ENCODE peak calls at places on chromosome 7, in nine cellular contexts. One of them, this sample, is unnamed. For H3K36me3, the result is how much of the 10 kb centered on the place peaks cover.

GRCh38 chr7:54811016-54811924 is 52.3 kb upstream of the SEC61G start:
- DNase-seq in GM23338: no peak
- DNase-seq in heart right ventricle: no peak
- DNase-seq in GM06990: no peak
- DNase-seq in transverse colon: no peak
- DNase-seq in OCI-LY7: no peak
- DNase-seq in CD8-positive, alpha-beta T cell: no peak
- DNase-seq in brain microvascular endothelial cell: peak
- DNase-seq in BE2C: no peak
- DNase-seq in this sample: no peak

GRCh38 chr7:128069367-128070364 is 38.4 kb upstream of the LRRC4 start:
- DNase-seq in OCI-LY7: no peak
- DNase-seq in heart right ventricle: no peak
- DNase-seq in GM06990: no peak
- DNase-seq in brain microvascular endothelial cell: no peak
- DNase-seq in CD8-positive, alpha-beta T cell: no peak
- DNase-seq in transverse colon: no peak
- DNase-seq in GM23338: no peak
- DNase-seq in BE2C: no peak
- DNase-seq in this sample: no peak

GRCh38 chr7:155815332-155816191 is 3.3 kb upstream of the SHH start:
- DNase-seq in CD8-positive, alpha-beta T cell: peak
- DNase-seq in GM23338: peak
- DNase-seq in transverse colon: peak
- DNase-seq in BE2C: peak
- DNase-seq in GM06990: peak
- DNase-seq in brain microvascular endothelial cell: peak
- DNase-seq in OCI-LY7: peak
- DNase-seq in heart right ventricle: peak
- DNase-seq in this sample: no peak

GRCh38 chr7:36086571-36086970 is 66.5 kb upstream of the EEPD1 start:
- DNase-seq in OCI-LY7: no peak
- DNase-seq in brain microvascular endothelial cell: no peak
- DNase-seq in BE2C: no peak
- DNase-seq in GM23338: no peak
- DNase-seq in transverse colon: no peak
- DNase-seq in CD8-positive, alpha-beta T cell: no peak
- DNase-seq in heart right ventricle: no peak
- DNase-seq in GM06990: no peak
- DNase-seq in this sample: no peak

GRCh38 chr7:54109501-54109900 is 432.7 kb upstream of the VSTM2A start:
- DNase-seq in GM23338: no peak
- DNase-seq in CD8-positive, alpha-beta T cell: no peak
- DNase-seq in transverse colon: no peak
- DNase-seq in OCI-LY7: no peak
- DNase-seq in BE2C: no peak
- DNase-seq in heart right ventricle: no peak
- DNase-seq in GM06990: no peak
- DNase-seq in brain microvascular endothelial cell: no peak
- DNase-seq in this sample: no peak

GRCh38 chr7:697259-697615 is 29.3 kb upstream of the DNAAF5 start:
- DNase-seq in GM06990: no peak
- DNase-seq in CD8-positive, alpha-beta T cell: no peak
- DNase-seq in BE2C: no peak
- DNase-seq in OCI-LY7: no peak
- DNase-seq in transverse colon: no peak
- DNase-seq in brain microvascular endothelial cell: no peak
- DNase-seq in GM23338: no peak
- DNase-seq in heart right ventricle: no peak
- DNase-seq in this sample: no peak

GRCh38 chr7:33597181-33597580 is 308.2 kb upstream of the BMPER start:
- DNase-seq in OCI-LY7: no peak
- DNase-seq in transverse colon: no peak
- DNase-seq in brain microvascular endothelial cell: no peak
- DNase-seq in GM06990: no peak
- DNase-seq in CD8-positive, alpha-beta T cell: no peak
- DNase-seq in heart right ventricle: no peak
- DNase-seq in GM23338: no peak
- DNase-seq in BE2C: no peak
- DNase-seq in this sample: no peak

GRCh38 chr7:142593106-142593505 is 156.2 kb upstream of the PRSS1 start:
- DNase-seq in OCI-LY7: no peak
- DNase-seq in GM23338: no peak
- DNase-seq in CD8-positive, alpha-beta T cell: no peak
- DNase-seq in heart right ventricle: no peak
- DNase-seq in BE2C: no peak
- DNase-seq in transverse colon: no peak
- DNase-seq in GM06990: no peak
- DNase-seq in brain microvascular endothelial cell: no peak
- DNase-seq in this sample: no peak

GRCh38 chr7:155450828-155451521 is 7.0 kb upstream of the EN2 start:
- DNase-seq in heart right ventricle: no peak
- DNase-seq in GM06990: no peak
- DNase-seq in CD8-positive, alpha-beta T cell: no peak
- DNase-seq in BE2C: no peak
- DNase-seq in transverse colon: no peak
- DNase-seq in OCI-LY7: no peak
- DNase-seq in brain microvascular endothelial cell: no peak
- DNase-seq in GM23338: peak
- DNase-seq in this sample: no peak

GRCh38 chr7:70178206-70178605 is 579.9 kb downstream of the AUTS2 start:
- DNase-seq in heart right ventricle: no peak
- DNase-seq in GM06990: no peak
- DNase-seq in brain microvascular endothelial cell: no peak
- DNase-seq in BE2C: no peak
- DNase-seq in transverse colon: no peak
- DNase-seq in GM23338: no peak
- DNase-seq in CD8-positive, alpha-beta T cell: no peak
- DNase-seq in OCI-LY7: no peak
- DNase-seq in this sample: no peak

GRCh38 chr7:51224811-51225581 is 91.6 kb downstream of the COBL start:
- DNase-seq in transverse colon: peak
- DNase-seq in CD8-positive, alpha-beta T cell: no peak
- DNase-seq in GM23338: peak
- DNase-seq in OCI-LY7: no peak
- DNase-seq in heart right ventricle: no peak
- DNase-seq in GM06990: no peak
- DNase-seq in BE2C: no peak
- DNase-seq in brain microvascular endothelial cell: no peak
- DNase-seq in this sample: no peak

GRCh38 chr7:98133621-98134266 is 27.1 kb downstream of the LMTK2 start:
- DNase-seq in BE2C: no peak
- DNase-seq in brain microvascular endothelial cell: no peak
- DNase-seq in OCI-LY7: peak
- DNase-seq in heart right ventricle: no peak
- DNase-seq in GM23338: no peak
- DNase-seq in GM06990: no peak
- DNase-seq in CD8-positive, alpha-beta T cell: no peak
- DNase-seq in transverse colon: no peak
- DNase-seq in this sample: no peak

GRCh38 chr7:142832452-142832851 is 22.4 kb upstream of the EPHB6 start:
- DNase-seq in GM06990: no peak
- DNase-seq in transverse colon: no peak
- DNase-seq in GM23338: no peak
- DNase-seq in brain microvascular endothelial cell: no peak
- DNase-seq in heart right ventricle: no peak
- DNase-seq in OCI-LY7: no peak
- DNase-seq in CD8-positive, alpha-beta T cell: no peak
- DNase-seq in BE2C: no peak
- DNase-seq in this sample: no peak

GRCh38 chr7:151550601-151551286 is 31.0 kb upstream of the RHEB start:
- DNase-seq in GM06990: no peak
- DNase-seq in heart right ventricle: no peak
- DNase-seq in GM23338: no peak
- DNase-seq in transverse colon: no peak
- DNase-seq in OCI-LY7: no peak
- DNase-seq in CD8-positive, alpha-beta T cell: no peak
- DNase-seq in brain microvascular endothelial cell: peak
- DNase-seq in BE2C: no peak
- DNase-seq in this sample: no peak

GRCh38 chr7:11166051-11166450 is 192.4 kb downstream of the PHF14 start:
- DNase-seq in transverse colon: no peak
- DNase-seq in BE2C: no peak
- DNase-seq in brain microvascular endothelial cell: no peak
- DNase-seq in GM23338: no peak
- DNase-seq in OCI-LY7: no peak
- DNase-seq in heart right ventricle: no peak
- DNase-seq in GM06990: no peak
- DNase-seq in CD8-positive, alpha-beta T cell: no peak
- DNase-seq in this sample: no peak

GRCh38 chr7:38728145-38728544 is 97.0 kb upstream of the AMPH start:
- DNase-seq in OCI-LY7: no peak
- DNase-seq in transverse colon: no peak
- DNase-seq in CD8-positive, alpha-beta T cell: no peak
- DNase-seq in brain microvascular endothelial cell: peak
- DNase-seq in heart right ventricle: no peak
- DNase-seq in GM06990: no peak
- DNase-seq in BE2C: no peak
- DNase-seq in GM23338: no peak
- DNase-seq in this sample: no peak

GRCh38 chr7:91034459-91035368 is 229.5 kb upstream of the FZD1 start:
- DNase-seq in brain microvascular endothelial cell: peak
- DNase-seq in transverse colon: peak
- DNase-seq in CD8-positive, alpha-beta T cell: no peak
- DNase-seq in GM06990: no peak
- DNase-seq in BE2C: peak
- DNase-seq in heart right ventricle: no peak
- DNase-seq in GM23338: peak
- DNase-seq in OCI-LY7: peak
- DNase-seq in this sample: no peak

GRCh38 chr7:23349484-23350157 is 50.5 kb downstream of the MALSU1 start:
- DNase-seq in transverse colon: no peak
- DNase-seq in OCI-LY7: no peak
- DNase-seq in brain microvascular endothelial cell: peak
- DNase-seq in GM06990: no peak
- DNase-seq in BE2C: no peak
- DNase-seq in GM23338: no peak
- DNase-seq in heart right ventricle: no peak
- DNase-seq in CD8-positive, alpha-beta T cell: no peak
- DNase-seq in this sample: no peak

GRCh38 chr7:156732091-156732621 is 91.6 kb downstream of the RNF32 start:
- DNase-seq in OCI-LY7: no peak
- DNase-seq in transverse colon: no peak
- DNase-seq in brain microvascular endothelial cell: peak
- DNase-seq in CD8-positive, alpha-beta T cell: no peak
- DNase-seq in GM06990: no peak
- DNase-seq in GM23338: no peak
- DNase-seq in heart right ventricle: no peak
- DNase-seq in BE2C: no peak
- DNase-seq in this sample: no peak

GRCh38 chr7:95469850-95470249 is 15.9 kb upstream of the ASB4 start:
- DNase-seq in CD8-positive, alpha-beta T cell: no peak
- DNase-seq in GM23338: peak
- DNase-seq in GM06990: no peak
- DNase-seq in transverse colon: no peak
- DNase-seq in heart right ventricle: no peak
- DNase-seq in OCI-LY7: peak
- DNase-seq in BE2C: no peak
- DNase-seq in brain microvascular endothelial cell: no peak
- DNase-seq in this sample: no peak

GRCh38 chr7:102404005-102404861 is 8.1 kb downstream of the PRKRIP1 start:
- DNase-seq in GM23338: peak
- DNase-seq in brain microvascular endothelial cell: peak
- DNase-seq in transverse colon: peak
- DNase-seq in OCI-LY7: peak
- DNase-seq in CD8-positive, alpha-beta T cell: peak
- DNase-seq in heart right ventricle: no peak
- DNase-seq in GM06990: peak
- DNase-seq in BE2C: peak
- DNase-seq in this sample: no peak
- H3K36me3 ChIP-seq in GM23338: under half
- H3K36me3 ChIP-seq in brain microvascular endothelial cell: half or more
- H3K36me3 ChIP-seq in transverse colon: under half
- H3K36me3 ChIP-seq in OCI-LY7: half or more
- H3K36me3 ChIP-seq in CD8-positive, alpha-beta T cell: under half
- H3K36me3 ChIP-seq in heart right ventricle: half or more
- H3K36me3 ChIP-seq in GM06990: under half
- H3K36me3 ChIP-seq in BE2C: half or more
- H3K36me3 ChIP-seq in this sample: half or more

GRCh38 chr7:100400656-100401055 is 27.4 kb downstream of the PILRA start:
- DNase-seq in BE2C: peak
- DNase-seq in GM06990: no peak
- DNase-seq in OCI-LY7: peak
- DNase-seq in brain microvascular endothelial cell: no peak
- DNase-seq in CD8-positive, alpha-beta T cell: no peak
- DNase-seq in GM23338: peak
- DNase-seq in heart right ventricle: no peak
- DNase-seq in transverse colon: no peak
- DNase-seq in this sample: no peak
- TF ChIP-seq CTCF in BE2C: peak
- TF ChIP-seq CTCF in GM06990: peak
- TF ChIP-seq CTCF in OCI-LY7: peak
- TF ChIP-seq CTCF in brain microvascular endothelial cell: peak
- TF ChIP-seq CTCF in CD8-positive, alpha-beta T cell: no peak
- TF ChIP-seq CTCF in GM23338: peak
- TF ChIP-seq CTCF in heart right ventricle: no peak
- TF ChIP-seq CTCF in transverse colon: no peak
- TF ChIP-seq CTCF in this sample: no peak

DNA sequence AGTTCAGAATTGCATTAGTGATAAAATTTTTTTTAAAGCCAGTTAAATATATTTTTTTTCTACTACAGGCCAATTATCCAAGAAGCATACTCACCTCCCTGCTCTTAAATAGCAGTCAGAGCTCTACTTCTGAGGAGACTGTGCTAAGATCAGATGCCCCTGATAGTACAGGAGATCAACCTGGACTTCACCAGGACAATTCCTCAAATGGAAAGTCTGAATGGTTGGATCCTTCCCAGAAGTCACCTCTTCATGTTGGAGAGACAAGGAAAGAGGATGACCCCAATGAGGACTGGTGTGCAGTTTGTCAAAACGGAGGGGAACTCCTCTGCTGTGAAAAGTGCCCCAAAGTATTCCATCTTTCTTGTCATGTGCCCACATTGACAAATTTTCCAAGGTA is 119.1 kb downstream of the TRIM24 start:
- DNase-seq in transverse colon: no peak
- DNase-seq in heart right ventricle: no peak
- DNase-seq in GM23338: no peak
- DNase-seq in CD8-positive, alpha-beta T cell: no peak
- DNase-seq in OCI-LY7: no peak
- DNase-seq in GM06990: no peak
- DNase-seq in BE2C: no peak
- DNase-seq in brain microvascular endothelial cell: no peak
- DNase-seq in this sample: no peak
- H3K36me3 ChIP-seq in transverse colon: half or more
- H3K36me3 ChIP-seq in heart right ventricle: half or more
- H3K36me3 ChIP-seq in GM23338: half or more
- H3K36me3 ChIP-seq in CD8-positive, alpha-beta T cell: under half
- H3K36me3 ChIP-seq in OCI-LY7: half or more
- H3K36me3 ChIP-seq in GM06990: under half
- H3K36me3 ChIP-seq in BE2C: half or more
- H3K36me3 ChIP-seq in brain microvascular endothelial cell: under half
- H3K36me3 ChIP-seq in this sample: under half

GRCh38 chr7:26284995-26285632 is 6.5 kb upstream of the SNX10 start:
- DNase-seq in heart right ventricle: no peak
- DNase-seq in CD8-positive, alpha-beta T cell: no peak
- DNase-seq in GM23338: peak
- DNase-seq in brain microvascular endothelial cell: no peak
- DNase-seq in GM06990: no peak
- DNase-seq in BE2C: no peak
- DNase-seq in OCI-LY7: peak
- DNase-seq in transverse colon: no peak
- DNase-seq in this sample: no peak
- TF ChIP-seq CTCF in heart right ventricle: no peak
- TF ChIP-seq CTCF in CD8-positive, alpha-beta T cell: peak
- TF ChIP-seq CTCF in GM23338: peak
- TF ChIP-seq CTCF in brain microvascular endothelial cell: no peak
- TF ChIP-seq CTCF in GM06990: peak
- TF ChIP-seq CTCF in BE2C: peak
- TF ChIP-seq CTCF in OCI-LY7: peak
- TF ChIP-seq CTCF in transverse colon: no peak
- TF ChIP-seq CTCF in this sample: no peak

This sample was measured in thoracic aorta.